ENCODE peak calls at places on chromosomes 5 and 9, in seven cellular contexts. N is fibroblast of mammary gland; H is neural crest cell; B is upper lobe of right lung; V is CD4-positive, alpha-beta T cell; X is endothelial cell; E is GM12864. D is an unnamed sample.
A peak's percentile ranks its signal among the peaks of the same experiment; 100 is the strongest.

GRCh38 chr5:112616812-112617547 is 120.7 kb upstream of the APC start:
- DNase-seq in V (no peak), X (no peak), N (peak; percentile 2), E (no peak), H (no peak), B (no peak), D (no peak)

GRCh38 chr5:124604419-124604818 is 142.0 kb downstream of the ZNF608 start:
- DNase-seq in X (no peak), H (no peak), N (no peak), V (no peak), B (no peak), E (no peak), D (no peak)

GRCh38 chr5:160799160-160799559 is 52.9 kb downstream of the ATP10B start:
- DNase-seq in N (no peak), E (no peak), X (no peak), H (no peak), V (no peak), B (no peak), D (no peak)

GRCh38 chr9:9893837-9894236 is 719.0 kb downstream of the PTPRD start:
- DNase-seq in X (no peak), V (no peak), B (no peak), E (no peak), N (peak; percentile 1), H (no peak), D (no peak)

GRCh38 chr5:54651482-54652076 is 134.0 kb downstream of the SNX18 start:
- DNase-seq in B (peak; percentile 85), X (no peak), V (no peak), H (no peak), N (peak; percentile 52), E (no peak), D (no peak)

GRCh38 chr9:93598647-93599241 is 22.4 kb downstream of the PHF2 start:
- DNase-seq in V (no peak), E (no peak), B (no peak), N (peak; percentile 26), X (no peak), H (no peak), D (no peak)

GRCh38 chr5:122751293-122751753 is 23.6 kb upstream of the SNX2 start:
- DNase-seq in E (no peak), N (no peak), V (no peak), X (peak; percentile 38), B (no peak), H (no peak), D (no peak)

GRCh38 chr9:6243746-6244145 is 28.1 kb downstream of the IL33 start:
- DNase-seq in E (peak; percentile 15), B (no peak), V (no peak), N (peak; percentile 78), H (no peak), X (no peak), D (no peak)

GRCh38 chr9:123319541-123320339 is 36.3 kb upstream of the CRB2 start:
- DNase-seq in B (no peak), E (no peak), X (no peak), V (no peak), N (no peak), H (no peak), D (no peak)

GRCh38 chr9:35481347-35481975 is 8.4 kb upstream of the RUSC2 start:
- DNase-seq in N (peak; percentile 78), H (no peak), E (no peak), V (no peak), B (no peak), X (peak; percentile 44), D (no peak)
- TF ChIP-seq CTCF in N (peak; percentile 90), H (peak; percentile 69), E (peak; percentile 72), V (peak; percentile 31), B (peak; percentile 66), X (peak; percentile 68), D (peak; percentile 53)

GRCh38 chr9:105539452-105539851 is 18.5 kb upstream of the FKTN start:
- DNase-seq in X (no peak), N (peak; percentile 25), H (no peak), V (no peak), E (no peak), B (no peak), D (no peak)
- TF ChIP-seq CTCF in X (no peak), N (peak; percentile 15), H (peak; percentile 33), V (no peak), E (no peak), B (no peak), D (peak; percentile 15)

DNA sequence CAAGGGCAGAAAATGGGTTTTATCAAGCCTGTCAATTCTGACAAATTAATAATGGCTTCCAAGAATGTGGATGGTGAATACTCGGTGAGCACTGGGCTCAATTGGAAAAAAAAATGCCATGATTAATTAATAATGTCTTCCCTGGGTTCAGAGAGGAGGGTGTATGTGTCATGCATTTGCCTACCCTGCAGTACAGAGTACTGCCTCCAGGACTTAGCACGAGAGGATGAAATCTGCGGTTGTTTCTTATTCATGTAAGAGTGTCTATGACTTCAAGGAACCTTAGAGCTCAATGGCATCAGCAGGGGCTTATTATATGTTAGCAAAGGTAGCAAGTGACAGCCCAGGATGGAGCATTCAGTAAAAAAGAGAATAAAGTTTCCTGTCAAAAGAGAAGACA is 132.6 kb downstream of the GRIA1 start:
- DNase-seq in N (no peak), B (no peak), V (no peak), H (no peak), E (no peak), X (no peak), D (no peak)
- TF ChIP-seq CTCF in N (no peak), B (no peak), V (no peak), H (peak; percentile 35), E (no peak), X (no peak), D (no peak)

GRCh38 chr5:175567954-175568353 is 89.6 kb downstream of the SFXN1 start:
- DNase-seq in V (no peak), N (no peak), E (no peak), B (no peak), H (no peak), X (no peak), D (no peak)
- TF ChIP-seq CTCF in V (no peak), N (no peak), E (no peak), B (no peak), H (no peak), X (no peak), D (no peak)

GRCh38 chr9:130893250-130894101 is 3.1 kb downstream of the QRFP start:
- DNase-seq in X (peak; percentile 41), H (no peak), V (no peak), B (peak; percentile 82), N (no peak), E (no peak), D (no peak)
- TF ChIP-seq CTCF in X (no peak), H (no peak), V (no peak), B (peak; percentile 38), N (no peak), E (no peak), D (peak; percentile 17)

DNA sequence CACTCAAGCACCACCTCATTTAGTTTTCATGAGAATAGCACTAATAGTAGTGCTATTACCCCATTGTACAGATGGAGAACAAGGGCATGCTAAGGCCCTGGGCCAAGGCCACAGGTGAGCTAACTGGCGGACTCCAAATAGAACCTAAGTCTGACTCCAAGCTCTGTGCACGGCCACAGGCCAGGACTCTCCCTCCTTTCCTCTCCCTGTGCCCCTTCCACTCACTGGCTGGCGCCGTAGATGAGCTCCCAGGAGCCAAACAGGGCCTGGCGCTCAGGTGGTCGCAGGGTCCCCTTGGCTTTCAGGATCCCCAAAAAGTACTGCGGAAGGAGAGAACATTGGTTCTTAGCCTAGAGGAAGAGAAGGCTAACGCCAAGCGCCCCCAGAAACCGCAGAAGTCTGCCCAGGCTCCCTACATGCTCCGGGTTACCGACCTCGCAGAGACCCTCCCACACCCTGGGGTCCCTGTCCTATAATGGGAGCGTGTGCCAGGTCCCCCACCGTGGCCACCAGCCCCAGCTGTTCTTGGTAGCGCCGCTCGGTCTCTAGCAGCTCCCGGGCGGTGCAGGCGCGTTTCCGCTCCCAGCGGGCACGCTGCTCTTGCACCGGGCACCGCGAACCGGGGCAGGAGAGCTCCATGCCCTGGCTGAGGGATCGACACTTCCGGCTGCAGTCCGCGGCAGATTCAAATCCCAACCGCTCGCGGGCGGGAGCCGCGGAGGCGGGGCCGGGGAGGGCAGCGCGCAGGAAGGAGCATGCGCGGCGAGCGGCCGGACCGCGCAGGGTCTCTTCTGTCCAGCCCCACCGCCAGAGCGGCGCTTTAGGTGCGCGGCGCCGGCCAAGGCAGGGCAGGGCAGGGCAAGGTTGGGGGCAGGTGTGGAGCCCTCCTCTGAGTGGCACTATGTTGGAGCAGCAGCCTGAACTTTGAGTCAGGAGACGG is at the start of gene ARHGEF39:
- DNase-seq in E (no peak), H (peak; percentile 78), B (peak; percentile 91), V (peak; percentile 49), X (peak; percentile 83), N (peak; percentile 61), D (peak; percentile 79)
- TF ChIP-seq CTCF in E (peak; percentile 13), H (peak; percentile 41), B (peak; percentile 25), V (no peak), X (no peak), N (no peak), D (peak; percentile 54)

GRCh38 chr9:99513441-99514112 is 291.5 kb downstream of the SEC61B start:
- DNase-seq in X (no peak), N (no peak), B (no peak), H (no peak), E (peak; percentile 27), V (no peak), D (no peak)

GRCh38 chr9:99516657-99517049 is 294.6 kb downstream of the SEC61B start:
- DNase-seq in X (no peak), H (no peak), N (no peak), V (no peak), E (no peak), B (no peak), D (no peak)

GRCh38 chr9:99515874-99516656 is 294.0 kb downstream of the SEC61B start:
- DNase-seq in H (no peak), B (no peak), V (no peak), X (no peak), E (no peak), N (no peak), D (no peak)

GRCh38 chr9:99511723-99512122 is 289.6 kb downstream of the SEC61B start:
- DNase-seq in E (no peak), N (no peak), H (no peak), B (no peak), X (no peak), V (no peak), D (no peak)

DNA sequence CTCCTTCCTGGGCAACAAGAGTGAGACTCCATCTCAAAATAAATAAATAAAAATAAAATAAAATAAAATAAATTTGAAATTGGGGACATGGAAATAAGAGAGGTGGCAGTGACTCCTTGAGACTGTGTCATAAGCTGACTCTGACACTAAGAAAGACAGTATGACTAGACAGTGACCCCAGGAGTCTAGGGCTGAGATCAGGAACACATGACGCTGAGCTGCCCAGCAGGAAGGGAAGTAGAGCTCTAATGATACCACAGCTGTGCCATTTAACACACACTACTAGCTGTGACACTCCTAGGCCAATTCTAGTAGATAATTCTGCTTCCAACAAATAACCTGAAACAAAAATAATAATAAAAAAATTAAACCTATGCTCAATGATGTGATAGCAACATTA is 293.0 kb downstream of the SEC61B start:
- DNase-seq in N (no peak), H (no peak), X (no peak), E (no peak), V (no peak), B (no peak), D (no peak)
- TF ChIP-seq CTCF in N (no peak), H (no peak), X (no peak), E (no peak), V (no peak), B (no peak), D (no peak)

GRCh38 chr9:2597483-2597882 is 24.1 kb upstream of the VLDLR start:
- DNase-seq in V (no peak), N (peak; percentile 11), B (no peak), E (no peak), X (no peak), H (no peak), D (no peak)
- TF ChIP-seq CTCF in V (no peak), N (no peak), B (no peak), E (no peak), X (no peak), H (no peak), D (no peak)

GRCh38 chr5:13910637-13911288 is 33.7 kb downstream of the DNAH5 start:
- DNase-seq in X (no peak), V (no peak), N (no peak), H (no peak), B (no peak), E (no peak), D (no peak)
- TF ChIP-seq CTCF in X (no peak), V (no peak), N (no peak), H (no peak), B (no peak), E (no peak), D (no peak)

D was measured in progenitor cell of endocrine pancreas.